ENCODE peak calls at places on chromosomes 3 and 15, in eight cellular contexts. L is astrocyte of the spinal cord; T is Ammon's horn; S is NCI-H510A; J is activated naive CD8-positive, alpha-beta T cell treated with anti-CD3 and anti-CD28 coated beads, Interleukin-2, amount 50 U/mL, for 24 hours; E is stimulated activated CD8-positive, alpha-beta memory T cell treated with anti-CD3 and anti-CD28 coated beads, Interleukin-2, amount 100 ng/mL, for 48 hours; N is breast epithelium; C is endodermal cell. P is an unnamed sample.

GRCh38 chr15:96351801-96352593 is 21.5 kb downstream of the NR2F2 start:
- DNase-seq in J (no peak), N (no peak), E (no peak), S (no peak), L (peak), C (peak), T (no peak), P (no peak)

GRCh38 chr15:89114974-89115373 is 26.7 kb downstream of the ABHD2 start:
- DNase-seq in L (peak), E (no peak), S (peak), T (peak), N (no peak), J (no peak), C (no peak), P (no peak)

GRCh38 chr3:133401374-133402135 is 1.7 kb downstream of the BFSP2 start:
- DNase-seq in L (peak), J (no peak), S (no peak), E (no peak), C (no peak), N (no peak), T (peak), P (no peak)

GRCh38 chr3:14725015-14725431 is 50.1 kb downstream of the C3orf20 start:
- DNase-seq in C (no peak), N (peak), J (no peak), L (no peak), E (no peak), S (no peak), T (no peak), P (no peak)

GRCh38 chr3:52705688-52706686 is at the start of the genes GLT8D1 and SPCS1:
- DNase-seq in N (peak), S (peak), E (peak), C (peak), J (peak), L (peak), T (peak), P (no peak)

GRCh38 chr15:69149803-69150202 is 10.6 kb upstream of the GLCE start:
- DNase-seq in L (no peak), S (no peak), C (no peak), T (no peak), E (no peak), N (no peak), J (no peak), P (no peak)

GRCh38 chr3:11198070-11198469 is 43.8 kb downstream of the HRH1 start:
- DNase-seq in T (no peak), S (no peak), E (no peak), C (no peak), N (no peak), J (no peak), L (no peak), P (no peak)

GRCh38 chr3:46571684-46572083 is 5.6 kb upstream of the LRRC2 start:
- DNase-seq in S (no peak), E (no peak), T (no peak), N (no peak), L (no peak), J (no peak), C (peak), P (no peak)

GRCh38 chr3:101803152-101803782 is 24.3 kb downstream of the NXPE3 start:
- DNase-seq in N (no peak), T (peak), L (peak), S (no peak), C (no peak), J (peak), E (no peak), P (no peak)

GRCh38 chr15:96346409-96346808 is 15.9 kb downstream of the NR2F2 start:
- DNase-seq in T (no peak), S (no peak), J (no peak), N (no peak), L (peak), C (no peak), E (no peak), P (no peak)

GRCh38 chr3:123870033-123870432 is 14.1 kb downstream of the MYLK start:
- DNase-seq in L (peak), J (no peak), C (no peak), N (no peak), E (no peak), T (no peak), S (no peak), P (no peak)

GRCh38 chr3:185511711-185512110 is 12.9 kb upstream of the TMEM41A start:
- DNase-seq in N (no peak), E (no peak), S (no peak), C (no peak), L (no peak), J (no peak), T (no peak), P (no peak)

GRCh38 chr15:98763179-98763578 is 114.8 kb downstream of the IGF1R start:
- DNase-seq in S (no peak), E (no peak), T (no peak), L (no peak), N (peak), C (no peak), J (no peak), P (no peak)

GRCh38 chr3:179898024-179898423 is 138.7 kb downstream of the PEX5L start:
- DNase-seq in N (no peak), J (peak), T (no peak), S (no peak), L (peak), C (peak), E (no peak), P (no peak)

GRCh38 chr3:142542054-142542453 is 36.5 kb downstream of the ATR start:
- DNase-seq in J (no peak), T (no peak), L (no peak), N (no peak), S (no peak), C (no peak), E (no peak), P (no peak)

GRCh38 chr3:24258727-24259600 is 235.7 kb downstream of the THRB start:
- DNase-seq in L (no peak), E (no peak), S (no peak), C (no peak), T (no peak), N (no peak), J (no peak), P (no peak)

GRCh38 chr15:96107922-96108321 is 222.6 kb upstream of the NR2F2 start:
- DNase-seq in E (no peak), N (no peak), S (no peak), C (no peak), T (no peak), L (peak), J (no peak), P (no peak)

GRCh38 chr15:52290800-52291199 is 4.8 kb downstream of the MYO5C start:
- DNase-seq in J (no peak), T (no peak), L (no peak), S (no peak), N (no peak), C (no peak), E (no peak), P (no peak)

GRCh38 chr3:195079636-195080035 is 191.3 kb downstream of the XXYLT1 start:
- DNase-seq in L (no peak), E (no peak), N (no peak), J (no peak), T (no peak), C (no peak), S (no peak), P (no peak)

GRCh38 chr3:30502742-30503073 is 103.7 kb upstream of the TGFBR2 start:
- DNase-seq in S (no peak), T (no peak), L (peak), N (no peak), J (no peak), E (no peak), C (no peak), P (no peak)

GRCh38 chr3:28317438-28318022 is 31.0 kb upstream of the ZCWPW2 start:
- DNase-seq in L (peak), S (no peak), J (peak), E (no peak), T (peak), N (no peak), C (no peak), P (peak)

GRCh38 chr15:96331942-96332853 is 1.7 kb downstream of the NR2F2 start:
- DNase-seq in N (peak), T (no peak), C (peak), S (peak), E (no peak), L (peak), J (no peak), P (no peak)

GRCh38 chr3:110318108-110318507 is 753.5 kb upstream of the NECTIN3 start:
- DNase-seq in S (no peak), J (no peak), C (no peak), T (no peak), N (no peak), E (no peak), L (peak), P (no peak)

GRCh38 chr3:81443948-81444347 is 317.5 kb downstream of the GBE1 start:
- DNase-seq in J (no peak), T (no peak), L (peak), S (no peak), C (no peak), E (no peak), N (no peak), P (no peak)

GRCh38 chr15:67468431-67468830 is 52.5 kb upstream of the C15orf61 start:
- DNase-seq in J (no peak), L (no peak), C (no peak), S (no peak), T (peak), N (no peak), E (no peak), P (no peak)

GRCh38 chr3:13621381-13622221 is 72.7 kb downstream of the FBLN2 start:
- DNase-seq in C (no peak), E (peak), S (no peak), T (no peak), L (no peak), N (no peak), J (peak), P (no peak)

GRCh38 chr3:149894211-149894610 is 76.5 kb downstream of the PFN2 start:
- DNase-seq in N (no peak), E (no peak), T (no peak), L (no peak), J (no peak), C (no peak), S (no peak), P (no peak)

P was measured in Panc1.